ENCODE peak calls at places on chromosomes 16 and 17, in four cellular contexts. One of them, this sample, is unnamed.

GRCh38 chr17:73419051-73419450 is 107.2 kb upstream of the CDC42EP4 start:
- DNase-seq in AG10803: no peak
- DNase-seq in coronary artery: no peak
- DNase-seq in B cell: no peak
- DNase-seq in this sample: no peak

GRCh38 chr17:41615454-41615853 is 2.9 kb upstream of the KRT16 start:
- DNase-seq in AG10803: no peak
- DNase-seq in coronary artery: no peak
- DNase-seq in B cell: no peak
- DNase-seq in this sample: no peak

GRCh38 chr17:3890082-3890892 is 2.6 kb downstream of the CAMKK1 start:
- DNase-seq in AG10803: peak
- DNase-seq in coronary artery: peak
- DNase-seq in B cell: peak
- DNase-seq in this sample: peak

GRCh38 chr16:28495098-28495793 is 803 bp downstream of the APOBR start:
- DNase-seq in AG10803: no peak
- DNase-seq in B cell: no peak
- DNase-seq in coronary artery: no peak
- DNase-seq in this sample: peak

GRCh38 chr17:69654981-69655581 is 240.6 kb downstream of the MAP2K6 start:
- DNase-seq in B cell: no peak
- DNase-seq in AG10803: peak
- DNase-seq in coronary artery: no peak
- DNase-seq in this sample: peak

GRCh38 chr17:35361027-35361426 is 12.4 kb downstream of the SLFN11 start:
- DNase-seq in B cell: no peak
- DNase-seq in coronary artery: no peak
- DNase-seq in AG10803: no peak
- DNase-seq in this sample: no peak

GRCh38 chr17:63275318-63275967 is 170.7 kb downstream of the CYB561 start:
- DNase-seq in AG10803: peak
- DNase-seq in B cell: no peak
- DNase-seq in coronary artery: no peak
- DNase-seq in this sample: peak

GRCh38 chr17:41937970-41938851 is 7.8 kb downstream of the ODAD4 start:
- DNase-seq in coronary artery: no peak
- DNase-seq in B cell: no peak
- DNase-seq in AG10803: no peak
- DNase-seq in this sample: no peak

GRCh38 chr16:53689636-53690035 is 14.0 kb downstream of the RPGRIP1L start:
- DNase-seq in coronary artery: no peak
- DNase-seq in B cell: no peak
- DNase-seq in AG10803: no peak
- DNase-seq in this sample: no peak

GRCh38 chr16:57152096-57153093 is 33.4 kb downstream of the PSME3IP1 start:
- DNase-seq in coronary artery: no peak
- DNase-seq in AG10803: no peak
- DNase-seq in B cell: no peak
- DNase-seq in this sample: peak

GRCh38 chr17:31582151-31582907 is 190.9 kb downstream of the RAB11FIP4 start:
- DNase-seq in AG10803: peak
- DNase-seq in B cell: no peak
- DNase-seq in coronary artery: peak
- DNase-seq in this sample: peak

GRCh38 chr16:1964046-1964505 is 550 bp downstream of the RPS2 start:
- DNase-seq in B cell: peak
- DNase-seq in coronary artery: no peak
- DNase-seq in AG10803: peak
- DNase-seq in this sample: peak

GRCh38 chr17:78559024-78559423 is 18.2 kb downstream of the DNAH17 start:
- DNase-seq in AG10803: no peak
- DNase-seq in coronary artery: no peak
- DNase-seq in B cell: no peak
- DNase-seq in this sample: no peak

GRCh38 chr17:74259667-74260524 is 14.1 kb upstream of the DNAI2 start:
- DNase-seq in coronary artery: no peak
- DNase-seq in AG10803: no peak
- DNase-seq in B cell: no peak
- DNase-seq in this sample: no peak

GRCh38 chr17:57911834-57912673 is 43.2 kb downstream of the CUEDC1 start:
- DNase-seq in AG10803: peak
- DNase-seq in B cell: no peak
- DNase-seq in coronary artery: no peak
- DNase-seq in this sample: no peak

GRCh38 chr16:13331918-13332317 is 430.5 kb downstream of the SHISA9 start:
- DNase-seq in coronary artery: no peak
- DNase-seq in AG10803: no peak
- DNase-seq in B cell: no peak
- DNase-seq in this sample: no peak
- TF ChIP-seq CTCF in coronary artery: no peak
- TF ChIP-seq CTCF in AG10803: no peak
- TF ChIP-seq CTCF in B cell: no peak
- TF ChIP-seq CTCF in this sample: no peak

GRCh38 chr17:17437461-17437860 is 39.3 kb upstream of the MED9 start:
- DNase-seq in AG10803: no peak
- DNase-seq in B cell: peak
- DNase-seq in coronary artery: no peak
- DNase-seq in this sample: no peak

GRCh38 chr17:17437893-17438292 is 38.9 kb upstream of the MED9 start:
- DNase-seq in B cell: peak
- DNase-seq in AG10803: no peak
- DNase-seq in coronary artery: no peak
- DNase-seq in this sample: no peak

GRCh38 chr17:17433260-17433659 is 43.5 kb upstream of the MED9 start:
- DNase-seq in AG10803: peak
- DNase-seq in coronary artery: no peak
- DNase-seq in B cell: peak
- DNase-seq in this sample: no peak

GRCh38 chr17:17434477-17434876 is 42.3 kb upstream of the MED9 start:
- DNase-seq in coronary artery: no peak
- DNase-seq in B cell: peak
- DNase-seq in AG10803: no peak
- DNase-seq in this sample: no peak

GRCh38 chr17:17435323-17435722 is 41.5 kb upstream of the MED9 start:
- DNase-seq in AG10803: peak
- DNase-seq in coronary artery: no peak
- DNase-seq in B cell: no peak
- DNase-seq in this sample: no peak
- TF ChIP-seq CTCF in AG10803: peak
- TF ChIP-seq CTCF in coronary artery: no peak
- TF ChIP-seq CTCF in B cell: no peak
- TF ChIP-seq CTCF in this sample: no peak

DNA sequence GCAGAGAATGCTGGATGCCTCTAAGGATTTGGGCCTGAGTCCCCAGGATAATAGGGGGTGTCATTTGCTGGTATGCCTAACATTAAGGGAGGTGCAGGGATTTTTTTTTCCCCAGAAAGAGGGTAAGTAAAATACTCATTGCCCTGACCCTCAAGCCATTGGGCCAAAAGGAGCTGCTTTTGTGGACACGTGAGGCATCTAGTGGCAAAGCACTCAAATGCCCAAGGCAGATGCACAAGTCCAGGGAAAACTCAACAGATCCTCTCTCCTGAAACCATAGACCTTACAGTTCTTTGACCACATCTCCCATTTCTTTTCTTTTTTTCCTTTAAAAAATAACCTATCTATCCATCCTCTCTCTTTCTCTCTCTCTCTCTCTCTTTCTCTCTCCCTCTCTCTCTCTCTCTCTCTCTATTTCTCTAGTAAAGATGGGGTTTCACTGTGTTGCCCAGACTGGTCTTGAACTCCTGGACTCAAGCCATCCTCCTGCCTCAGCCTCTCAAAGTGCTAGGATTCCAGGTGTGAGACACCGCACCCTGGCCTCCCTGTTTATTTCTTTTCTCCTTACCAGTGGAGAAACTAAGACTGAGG is 11.8 kb downstream of the IRX5 start:
- DNase-seq in AG10803: no peak
- DNase-seq in B cell: no peak
- DNase-seq in coronary artery: no peak
- DNase-seq in this sample: no peak
- TF ChIP-seq CTCF in AG10803: no peak
- TF ChIP-seq CTCF in B cell: no peak
- TF ChIP-seq CTCF in coronary artery: no peak
- TF ChIP-seq CTCF in this sample: no peak

GRCh38 chr17:56000411-56000810 is 152.9 kb upstream of the ANKFN1 start:
- DNase-seq in B cell: no peak
- DNase-seq in AG10803: no peak
- DNase-seq in coronary artery: no peak
- DNase-seq in this sample: no peak

GRCh38 chr17:55996826-55997225 is 156.4 kb upstream of the ANKFN1 start:
- DNase-seq in coronary artery: no peak
- DNase-seq in B cell: no peak
- DNase-seq in AG10803: no peak
- DNase-seq in this sample: no peak
- TF ChIP-seq CTCF in coronary artery: no peak
- TF ChIP-seq CTCF in B cell: no peak
- TF ChIP-seq CTCF in AG10803: no peak
- TF ChIP-seq CTCF in this sample: no peak

GRCh38 chr17:60164164-60164563 is 14.4 kb downstream of the CA4 start:
- DNase-seq in B cell: no peak
- DNase-seq in coronary artery: no peak
- DNase-seq in AG10803: no peak
- DNase-seq in this sample: no peak

GRCh38 chr17:60164697-60165096 is 14.9 kb downstream of the CA4 start:
- DNase-seq in coronary artery: peak
- DNase-seq in AG10803: no peak
- DNase-seq in B cell: no peak
- DNase-seq in this sample: no peak

GRCh38 chr17:60165223-60165622 is 15.4 kb downstream of the CA4 start:
- DNase-seq in AG10803: no peak
- DNase-seq in B cell: no peak
- DNase-seq in coronary artery: peak
- DNase-seq in this sample: no peak

GRCh38 chr17:60161598-60162330 is 12.0 kb downstream of the CA4 start:
- DNase-seq in B cell: no peak
- DNase-seq in coronary artery: no peak
- DNase-seq in AG10803: no peak
- DNase-seq in this sample: no peak

GRCh38 chr17:60163108-60163784 is 13.5 kb downstream of the CA4 start:
- DNase-seq in coronary artery: peak
- DNase-seq in AG10803: no peak
- DNase-seq in B cell: no peak
- DNase-seq in this sample: no peak
- TF ChIP-seq CTCF in coronary artery: no peak
- TF ChIP-seq CTCF in AG10803: no peak
- TF ChIP-seq CTCF in B cell: no peak
- TF ChIP-seq CTCF in this sample: no peak

DNA sequence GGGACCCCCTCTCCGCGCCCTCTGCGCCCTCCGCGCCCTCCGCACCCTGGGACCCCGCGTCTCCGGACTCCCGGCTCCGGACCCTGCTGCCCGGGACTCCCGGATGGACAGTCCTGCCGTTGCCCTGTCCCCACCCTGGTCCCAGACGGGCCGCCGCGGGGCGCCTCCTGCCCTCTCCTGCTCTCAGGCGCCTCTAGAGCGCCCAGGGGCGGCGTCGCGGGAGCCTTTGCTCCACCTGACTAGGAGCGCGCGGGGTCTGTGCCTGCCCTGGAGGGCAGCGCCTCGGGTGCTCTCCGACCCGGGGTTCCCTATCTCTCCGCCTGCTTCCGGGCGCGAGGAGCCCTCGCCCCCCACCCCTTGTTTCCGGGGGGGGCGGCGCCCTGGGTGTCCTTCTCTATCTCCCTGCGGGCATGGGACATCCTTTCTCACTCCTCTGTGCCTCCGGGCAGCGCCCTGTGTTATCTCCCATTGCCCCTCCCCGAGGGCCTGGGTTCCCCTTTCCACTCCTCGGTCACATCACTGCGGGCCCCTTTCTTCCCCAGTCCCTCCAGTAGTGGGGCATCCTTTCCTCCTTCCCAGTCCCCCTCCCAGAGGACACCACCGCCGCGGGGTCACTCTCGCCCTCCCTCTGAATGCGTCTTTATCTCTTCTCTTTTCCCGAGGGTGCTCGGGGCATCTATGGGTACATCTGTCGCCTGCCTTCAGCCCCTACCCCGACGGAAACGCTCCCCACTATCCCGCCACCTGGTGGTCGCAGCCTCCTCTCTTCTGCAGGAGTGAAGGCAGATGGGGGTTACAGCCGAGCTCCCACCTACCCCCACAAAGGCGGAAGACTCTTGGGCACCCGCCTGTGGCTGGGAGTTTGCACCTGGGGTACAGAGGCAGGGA is 865 bp downstream of the PRKCB start:
- DNase-seq in B cell: peak
- DNase-seq in AG10803: no peak
- DNase-seq in coronary artery: no peak
- DNase-seq in this sample: peak
- TF ChIP-seq CTCF in B cell: peak
- TF ChIP-seq CTCF in AG10803: no peak
- TF ChIP-seq CTCF in coronary artery: no peak
- TF ChIP-seq CTCF in this sample: peak